ENCODE peak calls at places on chromosomes 6 and 20, in ten cellular contexts. Q, R, U, T, I, C, J, B, X and Y are unnamed samples.

GRCh38 chr20:51943761-51944160 is 141.4 kb upstream of the SALL4 start:
- DNase-seq in Q (no peak), R (no peak), U (no peak), T (no peak), I (no peak), C (no peak), J (no peak), B (no peak), X (no peak), Y (no peak)

GRCh38 chr6:44538841-44539240 is 151.3 kb downstream of the CDC5L start:
- DNase-seq in Q (no peak), R (peak), U (no peak), T (no peak), I (no peak), C (no peak), J (no peak), B (no peak), X (no peak), Y (no peak)

GRCh38 chr20:64226686-64227576 is 28.6 kb upstream of the PCMTD2 start:
- DNase-seq in Q (peak), R (no peak), U (no peak), T (no peak), I (no peak), C (no peak), J (no peak), B (no peak), X (no peak), Y (no peak)

GRCh38 chr6:154518386-154518785 is 7.9 kb upstream of the CNKSR3 start:
- DNase-seq in Q (no peak), R (no peak), U (no peak), T (no peak), I (no peak), C (no peak), J (no peak), B (no peak), X (no peak), Y (no peak)

GRCh38 chr20:49172413-49172812 is 15.7 kb downstream of the STAU1 start:
- DNase-seq in Q (no peak), R (no peak), U (no peak), T (no peak), I (no peak), C (no peak), J (no peak), B (no peak), X (no peak), Y (no peak)

GRCh38 chr20:17910828-17911294 is 57.7 kb downstream of the SNX5 start:
- DNase-seq in Q (no peak), R (no peak), U (no peak), T (peak), I (no peak), C (peak), J (peak), B (peak), X (no peak), Y (no peak)

GRCh38 chr6:158086054-158086705 is 81.9 kb downstream of the SERAC1 start:
- DNase-seq in Q (no peak), R (no peak), U (no peak), T (peak), I (no peak), C (peak), J (peak), B (no peak), X (no peak), Y (no peak)

GRCh38 chr20:10063482-10063881 is 28.7 kb downstream of the ANKEF1 start:
- DNase-seq in Q (no peak), R (no peak), U (no peak), T (no peak), I (no peak), C (no peak), J (no peak), B (no peak), X (no peak), Y (no peak)

GRCh38 chr6:148757944-148758343 is 11.1 kb downstream of the UST start:
- DNase-seq in Q (no peak), R (no peak), U (no peak), T (no peak), I (no peak), C (no peak), J (no peak), B (no peak), X (no peak), Y (no peak)

GRCh38 chr20:6008254-6008653 is 45.6 kb downstream of the LRRN4 start:
- DNase-seq in Q (peak), R (peak), U (no peak), T (peak), I (no peak), C (peak), J (peak), B (peak), X (no peak), Y (no peak)

GRCh38 chr6:24759718-24760117 is 15.0 kb upstream of the GMNN start:
- DNase-seq in Q (no peak), R (no peak), U (no peak), T (no peak), I (no peak), C (no peak), J (no peak), B (no peak), X (no peak), Y (no peak)

GRCh38 chr20:57473246-57474042 is 51.5 kb downstream of the CTCFL start:
- DNase-seq in Q (peak), R (peak), U (peak), T (no peak), I (no peak), C (no peak), J (no peak), B (peak), X (peak), Y (no peak)

GRCh38 chr6:169156108-169156821 is 97.4 kb downstream of the THBS2 start:
- DNase-seq in Q (no peak), R (peak), U (no peak), T (peak), I (no peak), C (no peak), J (no peak), B (no peak), X (peak), Y (no peak)

GRCh38 chr6:147689398-147689797 is 180.9 kb downstream of the SAMD5 start:
- DNase-seq in Q (no peak), R (no peak), U (no peak), T (no peak), I (no peak), C (peak), J (no peak), B (peak), X (no peak), Y (no peak)

GRCh38 chr20:50191566-50192363 is 1.1 kb downstream of the CEBPB start:
- DNase-seq in Q (peak), R (no peak), U (peak), T (no peak), I (peak), C (no peak), J (no peak), B (no peak), X (peak), Y (peak)

GRCh38 chr6:118260833-118261232 is 287.3 kb upstream of the PLN start:
- DNase-seq in Q (no peak), R (no peak), U (no peak), T (peak), I (no peak), C (no peak), J (no peak), B (peak), X (no peak), Y (no peak)

GRCh38 chr6:118269659-118270058 is 278.4 kb upstream of the PLN start:
- DNase-seq in Q (no peak), R (no peak), U (no peak), T (no peak), I (no peak), C (no peak), J (no peak), B (no peak), X (no peak), Y (no peak)

DNA sequence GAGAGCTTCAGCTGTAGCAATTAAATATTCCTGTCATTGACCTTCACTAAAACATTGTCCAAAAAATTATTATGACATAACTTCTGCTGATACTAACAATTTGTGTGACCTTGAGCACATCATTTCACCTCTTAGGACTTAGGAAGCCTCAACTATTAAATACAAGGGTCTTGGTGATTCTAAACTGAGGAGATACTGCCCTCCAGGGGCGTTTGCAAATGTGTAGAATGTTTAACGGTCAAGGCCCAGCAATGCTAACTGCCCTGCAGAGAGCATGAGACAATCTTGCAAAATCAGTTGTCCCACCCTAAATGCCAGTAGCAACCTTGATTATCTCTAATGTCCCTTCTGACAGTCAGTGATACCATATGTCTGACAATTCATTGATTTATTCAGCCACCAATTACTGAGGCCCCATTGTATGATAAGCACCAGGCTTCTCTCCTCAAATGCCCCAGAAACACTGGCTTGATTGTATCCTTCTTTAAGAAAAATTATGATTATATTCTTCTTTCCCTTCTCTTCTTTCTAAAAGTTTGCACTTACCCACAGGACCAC is 284.1 kb upstream of the PLN start:
- DNase-seq in Q (no peak), R (no peak), U (no peak), T (peak), I (peak), C (no peak), J (no peak), B (peak), X (peak), Y (no peak)
- TF ChIP-seq CTCF in Q (no peak), R (no peak), U (no peak), T (peak), I (peak), C (no peak), J (no peak), B (peak), X (peak), Y (no peak)

DNA sequence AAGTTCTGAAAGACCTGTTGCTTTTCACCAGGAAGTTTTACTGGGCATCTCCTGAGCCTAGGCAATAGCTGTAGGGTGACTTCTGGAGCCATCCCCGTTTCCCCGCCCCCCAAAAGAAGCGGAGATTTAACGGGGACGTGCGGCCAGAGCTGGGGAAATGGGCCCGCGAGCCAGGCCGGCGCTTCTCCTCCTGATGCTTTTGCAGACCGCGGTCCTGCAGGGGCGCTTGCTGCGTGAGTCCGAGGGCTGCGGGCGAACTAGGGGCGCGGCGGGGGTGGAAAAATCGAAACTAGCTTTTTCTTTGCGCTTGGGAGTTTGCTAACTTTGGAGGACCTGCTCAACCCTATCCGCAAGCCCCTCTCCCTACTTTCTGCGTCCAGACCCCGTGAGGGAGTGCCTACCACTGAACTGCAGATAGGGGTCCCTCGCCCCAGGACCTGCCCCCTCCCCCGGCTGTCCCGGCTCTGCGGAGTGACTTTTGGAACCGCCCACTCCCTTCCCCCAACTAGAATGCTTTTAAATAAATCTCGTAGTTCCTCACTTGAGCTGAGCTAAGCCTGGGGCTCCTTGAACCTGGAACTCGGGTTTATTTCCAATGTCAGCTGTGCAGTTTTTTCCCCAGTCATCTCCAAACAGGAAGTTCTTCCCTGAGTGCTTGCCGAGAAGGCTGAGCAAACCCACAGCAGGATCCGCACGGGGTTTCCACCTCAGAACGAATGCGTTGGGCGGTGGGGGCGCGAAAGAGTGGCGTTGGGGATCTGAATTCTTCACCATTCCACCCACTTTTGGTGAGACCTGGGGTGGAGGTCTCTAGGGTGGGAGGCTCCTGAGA is at the start of gene HFE:
- DNase-seq in Q (peak), R (no peak), U (peak), T (peak), I (no peak), C (peak), J (peak), B (peak), X (peak), Y (peak)
- TF ChIP-seq CTCF in Q (no peak), R (no peak), U (no peak), T (no peak), I (no peak), C (peak), J (peak), B (peak), X (no peak), Y (peak)

DNA sequence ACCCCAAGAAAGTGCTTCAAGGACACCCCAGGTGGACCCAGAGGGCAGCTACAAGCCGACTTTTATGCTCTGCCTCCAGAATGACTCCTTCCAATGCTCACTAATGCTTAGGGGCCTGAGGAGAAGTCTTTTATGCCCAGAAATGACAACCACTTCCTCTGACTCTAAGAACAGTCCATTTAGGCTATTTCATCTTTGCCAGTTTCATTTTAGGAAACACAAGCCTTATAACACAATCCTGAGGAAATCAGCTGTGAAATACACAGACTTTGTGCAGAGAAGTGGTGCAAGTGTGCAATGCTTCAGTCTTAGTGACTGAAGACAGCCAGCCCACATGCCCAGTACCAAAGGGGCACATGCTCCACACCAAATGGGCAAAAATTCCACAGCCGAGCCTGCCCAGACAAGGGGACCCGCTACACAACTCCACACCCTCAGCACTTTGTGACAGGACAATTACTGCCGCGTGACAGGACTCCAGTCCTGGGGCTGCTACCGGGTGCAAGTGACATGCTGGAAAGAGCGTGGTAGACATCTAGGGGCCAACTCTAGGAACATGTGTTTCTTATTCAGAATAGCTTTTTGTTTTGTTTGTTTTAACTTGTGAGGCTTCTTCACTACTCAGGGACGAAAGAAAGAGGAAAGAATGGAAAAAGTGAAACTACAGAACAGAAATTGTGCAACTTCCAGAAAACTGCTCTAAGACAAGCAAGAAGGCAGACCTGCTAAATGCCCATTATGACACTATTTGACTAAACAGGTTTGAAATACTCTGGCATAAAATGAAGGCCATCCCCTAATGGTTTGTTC is 28.2 kb upstream of the PLAGL1 start:
- DNase-seq in Q (peak), R (no peak), U (no peak), T (peak), I (no peak), C (peak), J (peak), B (peak), X (peak), Y (peak)
- TF ChIP-seq CTCF in Q (no peak), R (no peak), U (no peak), T (no peak), I (no peak), C (peak), J (no peak), B (no peak), X (peak), Y (no peak)

DNA sequence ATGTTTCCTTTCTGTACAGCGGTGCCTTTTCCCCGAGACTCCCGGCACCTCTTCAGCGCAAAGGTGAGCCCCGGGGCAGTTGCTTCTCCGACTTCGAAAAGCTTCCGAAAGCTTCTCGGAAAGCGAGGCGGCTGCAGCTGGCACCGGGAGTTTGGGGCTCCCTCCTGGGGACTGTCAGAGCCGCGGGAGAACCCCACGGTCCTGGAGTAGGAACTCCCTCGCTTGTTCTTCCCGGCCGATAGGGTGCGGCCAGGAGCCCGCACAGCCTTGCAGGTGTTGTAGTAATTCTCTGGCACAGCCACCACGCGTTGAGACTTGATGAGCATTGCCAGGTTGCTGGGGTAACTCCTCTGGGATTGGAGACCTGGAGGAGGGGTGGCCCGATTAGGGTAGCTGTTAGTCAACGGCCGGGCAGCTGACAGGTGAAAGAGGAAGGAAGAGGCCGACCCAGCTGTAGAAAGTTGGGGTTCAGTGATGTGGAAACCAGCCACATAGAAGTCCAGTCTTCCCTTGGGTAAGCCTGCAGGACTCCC is 708 bp downstream of the KDM1B start:
- DNase-seq in Q (peak), R (peak), U (peak), T (no peak), I (peak), C (no peak), J (no peak), B (peak), X (peak), Y (peak)
- TF ChIP-seq CTCF in Q (peak), R (no peak), U (no peak), T (peak), I (peak), C (peak), J (no peak), B (peak), X (peak), Y (peak)